ENCODE peak calls at places on chromosomes 1 and 21, in six cellular contexts. Q, G, H, A, R and U are unnamed samples. For H3K4me1, the result is how much of the 10 kb centered on the place peaks cover.

GRCh38 chr1:245671966-245672767 is 517.4 kb downstream of the KIF26B start:
- DNase-seq in R (no peak), A (no peak), G (no peak), H (no peak), Q (no peak), U (no peak)

GRCh38 chr1:206464456-206464964 is 5.8 kb upstream of the IKBKE start:
- DNase-seq in Q (no peak), A (no peak), G (no peak), H (no peak), R (peak), U (no peak)

GRCh38 chr1:82538876-82539275 is 738.1 kb downstream of the ADGRL2 start:
- DNase-seq in A (no peak), Q (no peak), H (no peak), G (no peak), R (peak), U (no peak)

GRCh38 chr1:177741476-177741875 is 228.4 kb downstream of the SEC16B start:
- DNase-seq in H (no peak), R (no peak), A (no peak), Q (no peak), G (peak), U (no peak)

GRCh38 chr1:33763406-33763805 is 100.5 kb upstream of the HMGB4 start:
- DNase-seq in R (no peak), H (no peak), G (no peak), A (no peak), Q (no peak), U (no peak)

GRCh38 chr1:47399841-47400144 is 16.3 kb upstream of the FOXE3 start:
- DNase-seq in G (no peak), R (no peak), A (no peak), Q (no peak), H (no peak), U (no peak)

GRCh38 chr1:155455588-155456195 is 106.9 kb downstream of the ASH1L start:
- DNase-seq in A (no peak), Q (no peak), H (peak), R (peak), G (peak), U (no peak)

GRCh38 chr1:151050051-151050688 is 2.6 kb downstream of the C1orf56 start:
- DNase-seq in G (no peak), A (no peak), H (no peak), R (no peak), Q (no peak), U (no peak)

GRCh38 chr1:156602557-156602993 is 1.3 kb upstream of the GPATCH4 start:
- DNase-seq in Q (peak), R (no peak), H (no peak), A (no peak), G (peak), U (no peak)

GRCh38 chr1:41390171-41390570 is 28.9 kb downstream of the FOXO6 start:
- DNase-seq in G (no peak), A (no peak), Q (no peak), H (no peak), R (no peak), U (no peak)

GRCh38 chr1:66251521-66251920 is 282.4 kb upstream of the SGIP1 start:
- DNase-seq in H (no peak), R (peak), A (no peak), Q (no peak), G (peak), U (no peak)

GRCh38 chr1:152964536-152964935 is 5.9 kb upstream of the SPRR4 start:
- DNase-seq in A (no peak), R (no peak), G (no peak), H (no peak), Q (no peak), U (no peak)

GRCh38 chr1:2330511-2331199 is 60.7 kb downstream of the MORN1 start:
- DNase-seq in R (no peak), Q (peak), G (no peak), H (no peak), A (peak), U (peak)

GRCh38 chr1:58584082-58584895 is 7.2 kb upstream of the TACSTD2 start:
- DNase-seq in R (peak), Q (peak), A (peak), G (no peak), H (no peak), U (peak)

GRCh38 chr1:3917761-3918160 is 17.7 kb upstream of the C1orf174 start:
- DNase-seq in R (no peak), Q (peak), H (no peak), G (no peak), A (peak), U (peak)

GRCh38 chr1:48776400-48777218 is at the start of gene BEND5:
- DNase-seq in G (peak), Q (peak), H (peak), R (no peak), A (peak), U (peak)

GRCh38 chr1:165871311-165872067 is 44.1 kb downstream of the UCK2 start:
- DNase-seq in G (peak), H (no peak), Q (peak), R (peak), A (no peak), U (peak)

GRCh38 chr21:36749935-36750578 is 51.1 kb downstream of the SIM2 start:
- DNase-seq in R (peak), Q (no peak), G (peak), A (no peak), H (peak), U (no peak)

GRCh38 chr1:12087797-12088314 is 24.8 kb downstream of the TNFRSF8 start:
- DNase-seq in G (no peak), R (no peak), Q (no peak), H (no peak), A (no peak), U (peak)

GRCh38 chr1:162471290-162471853 is 26.2 kb upstream of the UHMK1 start:
- DNase-seq in R (no peak), G (peak), A (no peak), H (no peak), Q (no peak), U (no peak)

GRCh38 chr1:4261327-4261726 is 361.3 kb upstream of the C1orf174 start:
- DNase-seq in A (no peak), R (no peak), H (no peak), G (no peak), Q (no peak), U (no peak)

GRCh38 chr1:150213170-150214098 is 22.5 kb downstream of the ANP32E start:
- DNase-seq in Q (peak), G (peak), R (peak), H (peak), A (peak), U (peak)

GRCh38 chr1:19429611-19430010 is 55.7 kb downstream of the CAPZB start:
- DNase-seq in R (peak), G (peak), H (peak), Q (no peak), A (peak), U (no peak)

DNA sequence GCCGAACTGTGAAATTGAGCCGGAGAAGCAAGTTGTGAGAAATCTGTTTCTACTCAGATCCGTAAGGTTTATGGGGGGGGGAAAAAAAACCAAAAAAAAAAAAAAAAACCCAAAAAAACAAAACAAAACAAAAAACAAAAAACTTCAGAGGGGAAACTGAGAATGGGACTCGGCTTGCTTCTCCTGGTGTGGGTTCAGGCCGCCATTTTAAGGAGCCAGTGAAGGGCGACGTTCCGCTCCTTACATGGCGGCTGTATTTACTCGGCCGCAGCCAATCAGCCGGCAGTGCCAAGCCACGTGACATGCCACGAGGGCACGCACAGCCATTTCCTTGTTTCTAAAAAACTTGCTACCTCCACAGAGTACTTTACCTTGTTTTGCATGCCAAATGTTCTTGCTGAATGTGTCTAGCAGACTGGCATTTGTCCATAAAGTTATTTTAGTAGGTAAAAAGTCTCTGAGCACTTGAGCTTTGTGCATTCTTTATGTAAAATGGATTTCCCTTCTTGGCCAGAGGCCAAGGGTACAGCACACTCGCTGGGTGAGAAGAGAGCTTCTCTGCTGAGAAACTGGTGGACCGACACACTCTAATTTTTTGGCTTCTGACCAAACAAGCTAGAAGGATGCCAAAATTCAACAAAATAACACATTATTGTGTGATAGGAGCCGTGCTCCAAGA is 101.8 kb downstream of the NFIA start:
- DNase-seq in R (no peak), H (no peak), Q (peak), G (no peak), A (peak), U (peak)
- H3K4me3 ChIP-seq in R (peak), H (no peak), Q (peak), G (no peak), A (peak), U (peak)

DNA sequence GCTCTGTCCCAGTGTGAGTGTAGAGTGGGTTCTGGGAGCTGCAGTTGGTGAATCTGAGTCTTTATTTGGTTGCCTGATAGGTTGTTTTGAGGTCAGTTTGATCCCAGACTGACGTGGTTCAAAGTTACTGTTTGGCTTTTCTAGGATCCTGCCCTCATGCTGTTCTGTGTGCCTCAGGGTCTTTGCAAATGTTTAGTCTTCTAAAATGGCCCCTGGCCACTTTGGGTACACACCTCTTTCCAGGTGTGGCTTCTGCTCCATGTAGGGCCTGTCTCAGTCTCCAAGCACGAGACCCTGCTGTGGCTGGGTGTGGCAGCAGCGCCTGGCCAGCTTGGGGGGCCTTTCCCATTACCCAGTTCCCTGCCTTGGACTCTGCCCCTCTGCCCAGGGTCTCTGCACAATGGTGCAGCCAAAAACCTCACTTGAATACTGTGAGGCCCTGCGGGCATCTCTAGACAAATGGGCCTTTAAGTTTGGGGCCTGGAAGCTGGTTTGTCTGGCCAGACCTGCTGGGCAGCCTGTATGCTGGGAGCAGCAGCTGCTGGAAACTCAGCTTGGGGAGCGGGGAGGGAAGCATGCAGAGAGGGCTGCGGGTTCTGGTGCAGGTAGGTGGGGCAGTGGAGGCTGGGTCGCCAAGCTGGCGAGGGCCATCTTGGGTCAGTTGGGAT is 5.6 kb downstream of the PTPRF start:
- DNase-seq in Q (peak), H (no peak), A (peak), G (no peak), R (no peak), U (no peak)
- H3K27ac ChIP-seq in Q (no peak), H (no peak), A (no peak), G (no peak), R (no peak), U (peak)

DNA sequence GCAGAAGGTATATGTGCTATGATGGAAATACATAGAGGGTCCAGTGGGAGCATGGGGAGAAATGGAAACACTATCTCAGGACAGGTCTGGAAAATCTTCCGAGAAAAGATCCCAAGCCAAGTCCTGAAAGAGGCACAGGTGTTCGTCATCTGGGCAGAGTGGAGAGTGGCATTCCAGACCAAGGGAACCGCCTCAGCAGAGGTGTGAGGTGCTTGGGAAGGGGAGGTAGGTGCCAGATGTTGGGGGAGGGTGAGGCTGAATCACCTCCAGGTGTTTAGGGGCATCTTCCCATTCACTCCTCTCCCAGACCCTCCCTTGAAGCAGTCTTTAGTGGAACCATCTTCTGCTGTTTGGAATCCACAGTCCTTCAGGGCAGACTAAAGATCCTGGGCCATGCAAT is 23.5 kb upstream of the LRRN2 start:
- DNase-seq in G (no peak), R (no peak), Q (no peak), H (no peak), A (peak), U (no peak)
- H3K4me1 ChIP-seq in G (under half), R (under half), Q (under half), H (under half), A (under half), U (under half)

GRCh38 chr1:80036690-80037432 is 1030.3 kb upstream of the ADGRL4 start:
- DNase-seq in A (no peak), Q (no peak), H (no peak), R (no peak), G (no peak), U (no peak)
- H3K4me3 ChIP-seq in A (no peak), Q (no peak), H (no peak), R (peak), G (no peak), U (no peak)

DNA sequence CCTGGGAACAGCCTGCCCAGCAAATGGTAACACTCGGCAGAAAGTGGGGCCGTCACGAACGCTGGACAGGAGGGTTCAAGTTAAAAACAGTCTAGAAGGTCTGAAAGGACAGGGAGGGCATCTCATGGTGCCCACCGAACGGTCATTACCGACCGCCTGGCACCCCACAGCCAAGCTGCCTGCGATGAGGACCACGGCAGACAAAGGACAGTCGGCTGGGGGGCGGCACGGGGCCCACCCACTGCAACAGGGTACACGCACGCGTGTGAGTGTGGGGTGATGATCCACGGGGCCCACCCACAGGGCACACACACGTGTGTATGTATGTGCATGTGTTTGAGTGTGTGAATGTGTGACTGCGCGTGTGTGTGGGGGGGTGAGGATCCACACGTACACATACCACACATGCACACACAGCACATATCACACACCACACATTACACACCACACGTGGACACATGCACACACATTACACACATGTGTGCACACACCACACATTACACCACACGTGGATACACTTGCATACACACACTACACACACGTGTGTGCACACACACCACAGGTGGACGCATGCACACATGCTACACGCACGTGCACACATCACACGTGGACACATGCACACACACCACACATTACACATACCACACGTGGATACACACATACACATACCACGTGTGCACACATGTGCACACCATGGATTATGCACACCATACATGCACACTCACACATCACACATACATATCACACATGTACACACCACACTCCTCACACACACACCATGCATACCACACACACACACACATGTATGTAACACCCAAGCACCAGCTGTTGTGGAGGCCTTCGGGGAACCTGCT is 63.2 kb downstream of the SLC19A1 start:
- DNase-seq in A (no peak), H (no peak), R (no peak), Q (no peak), G (no peak), U (no peak)
- H3K27ac ChIP-seq in A (no peak), H (no peak), R (no peak), Q (peak), G (no peak), U (peak)

DNA sequence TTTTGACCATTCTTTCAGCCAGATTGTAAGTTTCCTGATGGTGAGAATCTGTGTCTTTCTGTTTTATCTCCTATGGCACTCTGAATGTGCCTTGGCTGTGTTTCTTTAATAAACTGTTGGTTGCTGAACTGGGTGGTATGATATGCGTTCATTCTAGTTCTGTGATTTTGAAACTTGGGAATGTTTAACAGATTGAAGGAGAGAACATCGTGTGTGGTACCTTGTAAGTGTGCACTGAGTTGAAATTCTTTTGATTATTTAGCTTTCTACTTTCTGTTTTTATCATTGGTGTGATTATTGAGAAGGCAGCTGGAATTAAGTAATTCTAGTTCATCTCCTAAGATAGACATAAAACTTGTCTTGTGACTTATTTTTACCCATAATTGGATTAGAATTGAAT is 4.6 kb downstream of the BACH1 start:
- DNase-seq in H (no peak), Q (no peak), G (no peak), R (no peak), A (no peak), U (no peak)
- H3K4me1 ChIP-seq in H (under half), Q (half or more), G (under half), R (under half), A (under half), U (half or more)